ENCODE peak calls at places on chromosomes 11 and 22, in five cellular contexts. U is small intestine; X is endodermal cell; I is OCI-LY7; B is CD8-positive, alpha-beta T cell. Q is an unnamed sample. For H3K36me3, the result is how much of the 10 kb centered on the place peaks cover.

GRCh38 chr22:37043214-37043827 is 8.2 kb upstream of the KCTD17 start:
- DNase-seq in B (no peak), X (no peak), I (no peak), U (no peak), Q (no peak)

GRCh38 chr11:72643547-72643946 is 30.7 kb downstream of the PDE2A start:
- DNase-seq in X (no peak), U (no peak), I (no peak), B (no peak), Q (no peak)

GRCh38 chr11:11849127-11849746 is 7.5 kb downstream of the USP47 start:
- DNase-seq in U (peak), I (peak), X (peak), B (peak), Q (no peak)

GRCh38 chr22:35384567-35384966 is 3.7 kb downstream of the HMOX1 start:
- DNase-seq in U (peak), I (no peak), X (no peak), B (no peak), Q (no peak)

GRCh38 chr22:37582526-37582925 is 2.6 kb upstream of the LGALS2 start:
- DNase-seq in X (no peak), U (no peak), B (no peak), I (no peak), Q (no peak)

GRCh38 chr11:30295178-30295885 is 27.6 kb upstream of the ARL14EP start:
- DNase-seq in U (no peak), B (no peak), X (no peak), I (no peak), Q (no peak)

GRCh38 chr11:45906965-45907591 is at the start of gene FREY1:
- DNase-seq in B (no peak), I (no peak), X (no peak), U (no peak), Q (no peak)

GRCh38 chr11:9260182-9261146 is 4.7 kb downstream of the DENND5A start:
- DNase-seq in X (no peak), I (peak), U (no peak), B (no peak), Q (no peak)

GRCh38 chr11:23653071-23653675 is 792.9 kb upstream of the CCDC179 start:
- DNase-seq in X (no peak), U (no peak), I (no peak), B (no peak), Q (peak)

GRCh38 chr22:39317084-39317755 is 2.2 kb downstream of the RPL3 start:
- DNase-seq in I (peak), U (no peak), X (peak), B (no peak), Q (no peak)

GRCh38 chr11:65617990-65618751 is 2.6 kb downstream of the PCNX3 start:
- DNase-seq in U (no peak), X (no peak), I (no peak), B (no peak), Q (no peak)

GRCh38 chr22:31569126-31569525 is 72.8 kb downstream of the SFI1 start:
- DNase-seq in U (no peak), X (no peak), I (no peak), B (no peak), Q (no peak)

GRCh38 chr22:50238755-50239154 is 6.1 kb downstream of the TUBGCP6 start:
- DNase-seq in B (no peak), U (no peak), I (no peak), X (no peak), Q (no peak)

GRCh38 chr22:46322711-46323110 is 12.8 kb upstream of the TRMU start:
- DNase-seq in X (no peak), I (no peak), B (no peak), U (no peak), Q (no peak)

GRCh38 chr22:46320166-46320710 is 15.3 kb upstream of the TRMU start:
- DNase-seq in X (no peak), I (no peak), B (no peak), U (no peak), Q (no peak)

GRCh38 chr22:46321387-46321775 is 14.1 kb upstream of the TRMU start:
- DNase-seq in X (no peak), I (no peak), U (no peak), B (no peak), Q (no peak)

GRCh38 chr22:46319319-46319718 is 16.2 kb upstream of the TRMU start:
- DNase-seq in I (no peak), X (no peak), B (no peak), U (no peak), Q (no peak)

GRCh38 chr22:46320716-46321386 is 14.7 kb upstream of the TRMU start:
- DNase-seq in I (no peak), X (no peak), U (no peak), B (no peak), Q (no peak)
- H3K36me3 ChIP-seq in I (half or more), X (half or more), U (under half), B (under half), Q (half or more)

GRCh38 chr22:24089951-24090350 is 78.8 kb downstream of the CABIN1 start:
- DNase-seq in I (no peak), U (no peak), B (no peak), X (no peak), Q (no peak)
- H3K36me3 ChIP-seq in I (half or more), U (under half), B (half or more), X (half or more), Q (half or more)

GRCh38 chr11:13380731-13381130 is 82.3 kb downstream of the BTBD10 start:
- DNase-seq in X (no peak), U (no peak), I (no peak), B (no peak), Q (no peak)
- H3K36me3 ChIP-seq in X (under half), U (under half), I (under half), B (under half), Q (half or more)

GRCh38 chr11:1753426-1754305 is 3.3 kb upstream of the IFITM10 start:
- DNase-seq in U (no peak), X (no peak), B (no peak), I (no peak), Q (peak)
- H3K36me3 ChIP-seq in U (under half), X (under half), B (under half), I (under half), Q (under half)

GRCh38 chr11:130168105-130168504 is 8.5 kb downstream of the ST14 start:
- DNase-seq in B (no peak), X (no peak), U (no peak), I (peak), Q (no peak)

GRCh38 chr11:130164221-130164570 is 4.6 kb downstream of the ST14 start:
- DNase-seq in U (no peak), I (no peak), B (no peak), X (no peak), Q (no peak)

GRCh38 chr11:130166457-130166784 is 6.8 kb downstream of the ST14 start:
- DNase-seq in X (no peak), U (peak), I (peak), B (no peak), Q (peak)

GRCh38 chr11:130163346-130164220 is 4.0 kb downstream of the ST14 start:
- DNase-seq in X (no peak), B (no peak), U (peak), I (peak), Q (no peak)

GRCh38 chr11:130165601-130166456 is 6.2 kb downstream of the ST14 start:
- DNase-seq in U (peak), B (no peak), X (no peak), I (peak), Q (no peak)
- H3K36me3 ChIP-seq in U (under half), B (under half), X (under half), I (half or more), Q (under half)

DNA sequence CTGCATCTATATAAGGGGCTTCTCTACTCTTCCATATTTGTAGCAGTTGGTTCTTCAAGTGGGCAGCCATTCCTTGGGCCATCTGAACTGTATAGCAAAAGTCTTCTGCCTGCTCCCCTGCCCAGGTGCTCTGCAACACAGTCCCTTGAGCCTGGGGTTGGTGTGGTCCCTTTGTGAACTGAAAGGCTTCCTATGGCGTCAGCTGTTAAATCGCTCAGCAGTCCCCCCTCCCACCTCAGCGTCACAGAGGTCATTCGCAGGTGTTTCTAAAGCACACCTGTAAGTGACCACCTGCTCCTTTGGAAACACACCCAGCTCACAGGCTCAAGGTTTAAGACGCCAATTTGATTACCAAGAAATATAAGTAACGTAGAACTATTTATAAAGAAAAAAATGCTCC is 37.0 kb downstream of the CYB5R2 start:
- DNase-seq in X (no peak), U (no peak), B (no peak), I (no peak), Q (no peak)
- H3K36me3 ChIP-seq in X (half or more), U (under half), B (under half), I (half or more), Q (under half)

DNA sequence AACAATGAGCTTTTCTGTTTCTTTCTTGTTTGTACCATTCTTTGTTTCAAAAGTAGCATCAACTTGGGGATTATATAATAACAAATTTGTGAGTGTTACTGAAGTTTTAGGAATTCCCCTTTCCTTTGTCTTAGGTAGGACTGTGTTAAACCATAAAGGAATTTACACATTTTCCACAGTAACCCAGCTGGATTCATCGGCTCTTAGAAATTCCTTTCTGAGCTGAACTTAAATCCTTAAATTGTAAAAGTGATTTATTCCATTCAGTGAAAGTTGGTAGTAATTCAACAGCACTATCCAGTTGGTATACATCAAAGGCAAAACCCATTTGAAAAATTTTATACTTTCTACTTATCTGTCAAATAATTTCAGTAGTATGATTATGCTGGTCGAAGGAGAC is 11.8 kb downstream of the EMSY start:
- DNase-seq in B (no peak), X (no peak), I (no peak), U (no peak), Q (no peak)
- H3K36me3 ChIP-seq in B (under half), X (under half), I (half or more), U (under half), Q (half or more)

Q was measured in RWPE2.